ENCODE peak calls at places on chromosomes 3 and 15, in ten cellular contexts. O is IMR-90; U is body of pancreas; D is naive thymus-derived CD4-positive, alpha-beta T cell; N is left ventricle myocardium inferior; I is heart right ventricle; Q is tibial artery; R is HCT116; B is pancreas; A is tibial nerve. K is an unnamed sample.

GRCh38 chr3:116078561-116078960 is 366.7 kb downstream of the LSAMP start:
- DNase-seq in R (no peak), N (no peak), Q (no peak), U (no peak), B (no peak), I (no peak), O (no peak), D (no peak), A (no peak), K (no peak)

GRCh38 chr3:197742795-197743194 is 6.1 kb upstream of the RUBCN start:
- DNase-seq in D (no peak), A (no peak), I (no peak), O (no peak), N (no peak), R (no peak), U (no peak), Q (no peak), B (no peak), K (no peak)

GRCh38 chr3:10374311-10374710 is 53.4 kb upstream of the SEC13 start:
- DNase-seq in D (no peak), B (no peak), I (no peak), U (no peak), R (no peak), N (no peak), Q (no peak), O (no peak), A (no peak), K (no peak)

GRCh38 chr3:132911741-132912415 is 126.3 kb upstream of the TMEM108 start:
- DNase-seq in A (no peak), U (no peak), I (no peak), Q (no peak), O (no peak), D (no peak), R (no peak), B (no peak), N (no peak), K (no peak)

GRCh38 chr15:45457215-45457614 is 65.3 kb downstream of the SLC30A4 start:
- DNase-seq in O (no peak), A (no peak), N (no peak), Q (no peak), U (no peak), I (no peak), B (no peak), D (no peak), R (no peak), K (no peak)

GRCh38 chr3:57942872-57943283 is 65.3 kb upstream of the FLNB start:
- DNase-seq in I (peak; percentile 57), B (peak; percentile 73), A (no peak), D (no peak), U (peak; percentile 71), O (no peak), R (no peak), N (peak; percentile 58), Q (peak; percentile 90), K (no peak)

GRCh38 chr3:32450426-32450825 is 52.2 kb downstream of the CMTM6 start:
- DNase-seq in Q (no peak), N (no peak), U (no peak), A (no peak), R (no peak), I (no peak), D (no peak), O (no peak), B (peak; percentile 6), K (no peak)

GRCh38 chr3:9214599-9214998 is 34.8 kb downstream of the SRGAP3 start:
- DNase-seq in D (no peak), A (no peak), O (peak; percentile 39), Q (no peak), U (no peak), R (no peak), B (no peak), N (no peak), I (no peak), K (no peak)

GRCh38 chr3:143002083-143002712 is 828 bp downstream of the U2SURP start:
- DNase-seq in D (peak; percentile 19), N (no peak), U (no peak), A (no peak), O (peak; percentile 25), Q (no peak), R (no peak), B (peak; percentile 17), I (no peak), K (peak; percentile 59)

GRCh38 chr15:41806291-41807181 is 21.4 kb upstream of the JMJD7 start:
- DNase-seq in N (peak; percentile 34), D (no peak), R (peak; percentile 24), U (no peak), O (no peak), Q (no peak), A (no peak), I (peak; percentile 28), B (no peak), K (no peak)

GRCh38 chr15:71278989-71279756 is 163.9 kb downstream of the THSD4 start:
- DNase-seq in Q (peak; percentile 81), O (peak; percentile 97), D (no peak), B (peak; percentile 55), N (no peak), I (no peak), U (peak; percentile 71), A (peak; percentile 91), R (no peak), K (no peak)

GRCh38 chr3:47291158-47291753 is 8.5 kb downstream of the KLHL18 start:
- DNase-seq in O (no peak), R (no peak), D (no peak), N (no peak), I (no peak), A (no peak), U (no peak), B (no peak), Q (no peak), K (no peak)

DNA sequence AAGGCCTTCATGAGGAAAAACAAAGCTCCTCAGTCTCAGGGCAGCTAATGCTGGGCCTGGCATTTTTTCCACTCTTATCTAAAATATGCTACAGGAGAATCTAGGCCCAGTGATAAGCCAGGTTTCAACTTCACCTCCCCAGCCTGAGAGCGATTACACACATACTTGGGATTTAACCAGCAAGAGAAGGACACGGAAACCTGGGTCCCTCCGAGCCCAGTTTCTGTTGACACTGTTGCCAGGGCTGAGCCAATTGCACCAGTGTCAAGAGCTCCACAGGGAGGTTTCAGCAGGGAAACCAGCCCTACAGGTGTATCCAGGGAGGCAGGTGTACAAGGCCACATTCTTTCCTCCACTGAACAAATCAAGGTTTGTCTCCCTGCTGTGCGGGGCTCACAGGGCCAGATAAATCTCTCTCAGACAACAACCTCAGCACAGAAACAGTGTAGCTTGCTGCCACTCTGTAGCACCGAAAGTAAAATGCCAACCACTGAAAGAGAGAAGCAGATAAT is 85.4 kb downstream of the MAGI1 start:
- DNase-seq in I (no peak), D (no peak), U (peak; percentile 94), N (no peak), O (no peak), R (peak; percentile 79), A (no peak), Q (no peak), B (peak; percentile 96), K (no peak)
- H3K4me1 ChIP-seq in I (peaks cover 13% of the 10 kb centered on the region), D (no peaks in the 10 kb centered on the region), U (peaks cover 73% of the 10 kb centered on the region), N (peaks cover 73% of the 10 kb centered on the region), O (peaks cover 20% of the 10 kb centered on the region), R (peaks cover 94% of the 10 kb centered on the region), A (no peaks in the 10 kb centered on the region), Q (peaks cover 37% of the 10 kb centered on the region), B (peaks cover 58% of the 10 kb centered on the region), K (no peaks in the 10 kb centered on the region)

GRCh38 chr3:72567474-72567873 is 280.8 kb downstream of the SHQ1 start:
- DNase-seq in B (no peak), O (no peak), U (no peak), R (no peak), D (no peak), Q (no peak), A (no peak), I (no peak), N (no peak), K (no peak)
- H3K4me3 ChIP-seq in B (no peak overlapping the region), O (no peak overlapping the region), U (no peak overlapping the region), R (no peak overlapping the region), D (no peak overlapping the region), Q (no peak overlapping the region), A (no peak overlapping the region), I (no peak overlapping the region), N (no peak overlapping the region), K (no peak overlapping the region)

GRCh38 chr3:125043599-125044151 is 12.1 kb downstream of the HEG1 start:
- DNase-seq in O (no peak), R (no peak), N (peak; percentile 60), I (peak; percentile 67), A (no peak), D (no peak), B (no peak), Q (no peak), U (no peak), K (no peak)
- H3K4me1 ChIP-seq in O (peaks cover 46% of the 10 kb centered on the region), R (peaks cover 5% of the 10 kb centered on the region), N (peaks cover 100% of the 10 kb centered on the region), I (peaks cover 63% of the 10 kb centered on the region), A (no peaks in the 10 kb centered on the region), D (no peaks in the 10 kb centered on the region), B (peaks cover 3% of the 10 kb centered on the region), Q (peaks cover 64% of the 10 kb centered on the region), U (peaks cover 29% of the 10 kb centered on the region), K (no peaks in the 10 kb centered on the region)

DNA sequence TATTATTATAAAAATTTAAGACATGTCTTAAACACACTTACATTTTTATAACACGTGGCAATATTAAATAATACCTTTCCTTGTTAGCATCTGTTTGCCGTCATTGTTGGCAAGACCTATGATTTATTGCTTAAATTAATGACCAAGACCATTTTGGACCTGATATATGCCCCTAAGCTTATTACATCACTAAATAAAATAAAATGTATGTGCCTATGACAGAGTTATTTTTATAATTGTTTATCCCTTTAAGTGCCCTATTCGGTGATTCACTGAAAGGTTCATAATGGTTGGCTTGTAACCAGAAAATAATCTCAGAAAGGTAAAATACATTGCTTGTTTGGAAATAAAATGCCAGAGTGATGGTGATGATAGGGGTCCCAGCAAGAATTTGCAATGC is 17.5 kb downstream of the CDIN1 start:
- DNase-seq in B (no peak), Q (no peak), U (no peak), R (no peak), N (no peak), A (no peak), O (no peak), I (no peak), D (no peak), K (no peak)
- H3K4me3 ChIP-seq in B (no peak overlapping the region), Q (no peak overlapping the region), U (no peak overlapping the region), R (no peak overlapping the region), N (peak overlapping the region; percentile 57), A (no peak overlapping the region), O (no peak overlapping the region), I (no peak overlapping the region), D (no peak overlapping the region), K (no peak overlapping the region)